ENCODE peak calls at places on chromosomes 2 and 18, in four cellular contexts. N is lower lobe of right lung, G is AG04450, B is transverse colon. L is an unnamed sample. For H3K27me3, the result is how much of the 10 kb centered on the place peaks cover.

GRCh38 chr18:6741290-6741689 is 11.8 kb downstream of the ARHGAP28 start:
- DNase-seq in B (no peak), N (no peak), G (peak), L (peak)

GRCh38 chr2:30194421-30194820 is 36.9 kb upstream of the LBH start:
- DNase-seq in G (no peak), B (no peak), N (no peak), L (no peak)

GRCh38 chr2:166516712-166517303 is 22.8 kb upstream of the SCN7A start:
- DNase-seq in G (peak), B (peak), N (no peak), L (no peak)

GRCh38 chr2:147873859-147874483 is 29.1 kb downstream of the ACVR2A start:
- DNase-seq in G (no peak), B (no peak), N (no peak), L (no peak)

GRCh38 chr2:168901013-168901412 is at the start of gene G6PC2:
- DNase-seq in B (no peak), N (no peak), G (no peak), L (no peak)

GRCh38 chr18:46630160-46630559 is 26.9 kb downstream of the LOXHD1 start:
- DNase-seq in G (no peak), B (no peak), N (no peak), L (no peak)

GRCh38 chr2:114661926-114662670 is 219.7 kb downstream of the DPP10 start:
- DNase-seq in N (peak), G (no peak), B (no peak), L (no peak)

GRCh38 chr2:143433158-143433557 is 303.9 kb downstream of the ARHGAP15 start:
- DNase-seq in G (no peak), N (no peak), B (no peak), L (no peak)

GRCh38 chr2:104846955-104847820 is 6.7 kb upstream of the POU3F3 start:
- DNase-seq in B (no peak), G (no peak), N (no peak), L (no peak)
- H3K27me3 ChIP-seq in B (half or more), G (half or more), N (half or more), L (half or more)

DNA sequence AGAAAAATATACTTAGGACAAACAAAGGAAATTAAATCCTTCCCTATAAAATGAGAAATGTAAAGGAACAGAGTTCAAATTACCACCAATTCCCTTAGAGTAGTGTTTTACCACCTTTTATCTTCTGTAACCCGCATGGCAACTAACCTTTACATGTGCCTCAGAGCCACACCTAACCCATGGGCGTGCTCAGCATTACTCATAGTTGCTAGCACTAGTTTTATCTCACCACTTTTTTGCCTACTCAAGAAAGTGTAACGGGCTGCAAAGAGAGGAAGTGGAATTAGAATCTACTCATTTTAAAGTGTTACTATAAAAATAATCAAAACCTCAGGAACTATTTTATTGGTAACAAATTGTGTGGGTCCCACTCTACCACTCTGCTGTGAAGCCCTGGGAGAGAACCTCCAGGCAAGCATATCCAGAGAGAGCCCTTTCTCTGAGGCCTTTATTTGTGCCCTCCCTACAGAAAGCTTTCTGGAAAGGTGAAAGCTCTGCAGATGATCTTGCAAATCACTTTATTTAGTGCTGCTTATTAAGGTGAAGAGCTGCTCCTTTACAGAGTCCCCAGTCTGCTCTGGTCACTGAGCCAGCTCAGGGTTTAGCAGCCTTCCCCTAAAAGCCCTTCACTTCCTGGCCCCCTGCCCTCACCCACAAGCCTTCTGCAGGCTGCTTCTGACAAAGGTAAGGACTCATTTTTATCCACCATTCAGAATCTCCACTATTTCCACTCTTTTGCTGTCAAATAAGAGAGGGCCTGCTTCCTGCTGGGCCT is 98.8 kb downstream of the TRABD2A start:
- DNase-seq in B (peak), N (peak), G (no peak), L (no peak)
- H3K4me3 ChIP-seq in B (no peak), N (no peak), G (no peak), L (no peak)

GRCh38 chr2:153873062-153874048 is 1.6 kb downstream of the GALNT13 start:
- DNase-seq in N (peak), G (no peak), B (no peak), L (no peak)
- TF ChIP-seq CTCF in N (no peak), G (no peak), B (no peak), L (no peak)

GRCh38 chr2:11553661-11554429 is 20.0 kb downstream of the GREB1 start:
- DNase-seq in B (no peak), N (no peak), G (no peak), L (no peak)
- H3K27me3 ChIP-seq in B (under half), N (under half), G (under half), L (under half)

DNA sequence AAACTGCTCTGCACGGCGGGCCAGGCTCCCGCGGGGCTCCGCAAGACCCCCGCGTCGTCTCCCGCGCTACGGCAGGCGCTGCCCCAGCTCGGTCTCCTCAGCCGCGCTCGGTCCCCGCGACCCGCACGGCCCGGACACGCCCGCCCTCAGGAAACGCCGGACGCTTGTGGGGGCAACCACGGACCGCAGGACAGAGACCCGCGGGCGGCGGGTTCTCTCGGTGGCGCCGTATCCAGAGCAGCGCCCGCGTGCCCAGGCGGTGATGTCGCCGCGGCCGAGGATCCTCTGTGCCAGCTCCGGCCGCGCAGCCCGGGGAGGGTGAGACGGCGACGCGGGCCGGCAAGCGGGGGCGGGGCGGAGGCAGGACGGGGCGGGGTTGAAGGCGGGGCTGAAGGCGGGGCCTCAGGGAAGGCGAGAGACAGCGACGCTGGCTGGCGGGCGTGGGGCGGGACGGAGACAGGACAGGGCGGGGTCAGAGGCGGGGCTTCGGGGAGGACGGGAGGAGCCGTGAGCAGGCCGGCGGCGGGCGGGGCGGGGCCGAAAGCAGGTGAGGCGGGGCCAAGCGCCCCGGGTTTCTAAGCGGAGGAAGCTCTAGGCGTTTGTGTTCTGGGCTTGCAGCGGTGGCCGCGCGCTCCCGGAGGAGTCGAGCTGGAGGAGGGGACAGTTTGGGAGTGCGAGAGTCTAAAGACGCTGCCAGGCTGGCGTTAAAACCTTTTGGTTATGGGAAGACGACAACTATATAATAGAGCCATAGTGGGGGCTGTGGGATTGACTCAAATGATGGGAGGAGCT is at the start of gene DSEL:
- DNase-seq in G (peak), B (peak), N (peak), L (peak)
- H3K4me3 ChIP-seq in G (peak), B (peak), N (peak), L (peak)

GRCh38 chr18:45571714-45572113 is 43.6 kb upstream of the SLC14A2 start:
- DNase-seq in B (no peak), G (no peak), N (no peak), L (no peak)
- TF ChIP-seq CTCF in B (no peak), G (peak), N (no peak), L (peak)

DNA sequence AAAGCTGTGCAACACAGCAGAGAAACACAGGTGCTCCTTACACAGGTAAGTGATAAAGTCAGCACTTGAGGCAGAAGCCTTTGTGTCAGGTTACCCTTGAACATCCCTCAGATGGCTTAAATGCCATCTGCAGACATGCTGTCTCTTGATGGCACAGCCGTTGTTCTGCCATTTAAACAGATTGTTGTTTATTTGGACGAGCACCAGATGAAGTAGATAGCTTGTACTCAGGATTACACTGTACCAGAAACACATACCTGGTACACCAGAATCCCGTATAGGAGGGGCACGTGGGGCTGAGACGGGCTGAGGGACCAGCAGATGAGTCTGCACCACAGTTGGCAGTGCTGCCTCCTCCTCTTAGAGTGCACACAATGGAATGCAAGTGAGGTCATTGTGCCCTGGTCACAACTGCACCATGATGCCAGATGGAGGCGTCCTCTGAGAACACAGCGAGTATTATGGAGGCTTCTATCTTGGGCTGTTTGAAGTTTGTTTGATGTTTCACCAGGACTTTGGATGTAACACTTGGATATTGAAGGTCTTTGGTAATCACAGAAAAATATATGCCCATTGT is 143.0 kb downstream of the TANC1 start:
- DNase-seq in N (no peak), B (no peak), G (no peak), L (no peak)
- H3K27me3 ChIP-seq in N (under half), B (under half), G (under half), L (under half)

GRCh38 chr2:151292124-151292523 is 2.7 kb upstream of the NMI start:
- DNase-seq in N (no peak), G (no peak), B (no peak), L (no peak)
- H3K4me3 ChIP-seq in N (no peak), G (no peak), B (no peak), L (no peak)

GRCh38 chr2:117760916-117761315 is 53.6 kb upstream of the DDX18 start:
- DNase-seq in G (no peak), B (no peak), N (no peak), L (peak)
- TF ChIP-seq CTCF in G (no peak), B (no peak), N (no peak), L (no peak)

GRCh38 chr2:72156872-72157271 is 9.2 kb upstream of the CYP26B1 start:
- DNase-seq in N (no peak), G (no peak), B (no peak), L (no peak)

GRCh38 chr2:72159211-72159610 is 11.5 kb upstream of the CYP26B1 start:
- DNase-seq in G (no peak), N (no peak), B (no peak), L (no peak)

GRCh38 chr2:72162574-72162973 is 14.9 kb upstream of the CYP26B1 start:
- DNase-seq in N (no peak), B (no peak), G (no peak), L (no peak)

GRCh38 chr2:72157871-72158771 is 10.5 kb upstream of the CYP26B1 start:
- DNase-seq in B (no peak), G (no peak), N (no peak), L (no peak)

GRCh38 chr2:72159611-72160010 is 11.9 kb upstream of the CYP26B1 start:
- DNase-seq in G (no peak), B (no peak), N (no peak), L (no peak)
- H3K27me3 ChIP-seq in G (under half), B (under half), N (under half), L (under half)